ENCODE peak calls at places on chromosomes 6 and 20, in seven cellular contexts. One of them, this sample, is unnamed. For H3K4me1, the result is how much of the 10 kb centered on the place peaks cover.

GRCh38 chr20:35828434-35828833 is 56.6 kb downstream of the PHF20 start:
- DNase-seq in transverse colon: peak
- DNase-seq in breast epithelium: no peak
- DNase-seq in gastrocnemius medialis: peak
- DNase-seq in ovary: no peak
- DNase-seq in stomach: peak
- DNase-seq in tibial nerve: no peak
- DNase-seq in this sample: no peak

GRCh38 chr6:85756982-85757381 is 114.3 kb upstream of the SYNCRIP start:
- DNase-seq in tibial nerve: no peak
- DNase-seq in stomach: no peak
- DNase-seq in ovary: no peak
- DNase-seq in gastrocnemius medialis: no peak
- DNase-seq in transverse colon: no peak
- DNase-seq in breast epithelium: no peak
- DNase-seq in this sample: no peak

GRCh38 chr20:43322851-43323250 is 133.1 kb upstream of the PTPRT start:
- DNase-seq in transverse colon: no peak
- DNase-seq in breast epithelium: no peak
- DNase-seq in gastrocnemius medialis: no peak
- DNase-seq in ovary: no peak
- DNase-seq in tibial nerve: no peak
- DNase-seq in stomach: no peak
- DNase-seq in this sample: no peak

GRCh38 chr6:7142228-7142801 is 34.6 kb downstream of the RREB1 start:
- DNase-seq in gastrocnemius medialis: no peak
- DNase-seq in stomach: no peak
- DNase-seq in tibial nerve: no peak
- DNase-seq in breast epithelium: no peak
- DNase-seq in transverse colon: no peak
- DNase-seq in ovary: peak
- DNase-seq in this sample: no peak

GRCh38 chr20:51575486-51575885 is 33.0 kb upstream of the NFATC2 start:
- DNase-seq in breast epithelium: no peak
- DNase-seq in ovary: no peak
- DNase-seq in gastrocnemius medialis: no peak
- DNase-seq in stomach: no peak
- DNase-seq in tibial nerve: no peak
- DNase-seq in transverse colon: no peak
- DNase-seq in this sample: no peak

GRCh38 chr6:159044899-159045727 is at the start of gene TAGAP:
- DNase-seq in tibial nerve: peak
- DNase-seq in stomach: peak
- DNase-seq in ovary: no peak
- DNase-seq in gastrocnemius medialis: peak
- DNase-seq in transverse colon: peak
- DNase-seq in breast epithelium: no peak
- DNase-seq in this sample: no peak

GRCh38 chr6:88165087-88165876 is 865 bp downstream of the CNR1 start:
- DNase-seq in transverse colon: no peak
- DNase-seq in ovary: no peak
- DNase-seq in gastrocnemius medialis: no peak
- DNase-seq in stomach: no peak
- DNase-seq in breast epithelium: no peak
- DNase-seq in tibial nerve: no peak
- DNase-seq in this sample: no peak

GRCh38 chr6:164097557-164098398 is 683.3 kb downstream of the QKI start:
- DNase-seq in tibial nerve: no peak
- DNase-seq in ovary: no peak
- DNase-seq in breast epithelium: no peak
- DNase-seq in transverse colon: no peak
- DNase-seq in stomach: no peak
- DNase-seq in gastrocnemius medialis: no peak
- DNase-seq in this sample: no peak

GRCh38 chr6:38163186-38164130 is 343.9 kb downstream of the ZFAND3 start:
- DNase-seq in ovary: no peak
- DNase-seq in breast epithelium: no peak
- DNase-seq in transverse colon: no peak
- DNase-seq in stomach: no peak
- DNase-seq in gastrocnemius medialis: no peak
- DNase-seq in tibial nerve: no peak
- DNase-seq in this sample: no peak

GRCh38 chr20:51529758-51530157 is 12.8 kb downstream of the NFATC2 start:
- DNase-seq in tibial nerve: no peak
- DNase-seq in ovary: no peak
- DNase-seq in transverse colon: peak
- DNase-seq in stomach: peak
- DNase-seq in breast epithelium: no peak
- DNase-seq in gastrocnemius medialis: no peak
- DNase-seq in this sample: no peak

GRCh38 chr20:37921341-37921929 is 18.5 kb downstream of the VSTM2L start:
- DNase-seq in ovary: no peak
- DNase-seq in stomach: no peak
- DNase-seq in gastrocnemius medialis: no peak
- DNase-seq in breast epithelium: no peak
- DNase-seq in tibial nerve: no peak
- DNase-seq in transverse colon: no peak
- DNase-seq in this sample: no peak

GRCh38 chr6:151675746-151676459 is 131.6 kb upstream of the ESR1 start:
- DNase-seq in tibial nerve: no peak
- DNase-seq in gastrocnemius medialis: no peak
- DNase-seq in transverse colon: peak
- DNase-seq in ovary: no peak
- DNase-seq in stomach: peak
- DNase-seq in breast epithelium: peak
- DNase-seq in this sample: no peak

GRCh38 chr6:159101656-159102055 is 56.9 kb upstream of the TAGAP start:
- DNase-seq in ovary: no peak
- DNase-seq in transverse colon: no peak
- DNase-seq in breast epithelium: no peak
- DNase-seq in tibial nerve: no peak
- DNase-seq in stomach: no peak
- DNase-seq in gastrocnemius medialis: no peak
- DNase-seq in this sample: no peak

GRCh38 chr6:33453361-33454008 is 891 bp upstream of the ZBTB9 start:
- DNase-seq in stomach: no peak
- DNase-seq in breast epithelium: no peak
- DNase-seq in tibial nerve: no peak
- DNase-seq in ovary: no peak
- DNase-seq in gastrocnemius medialis: no peak
- DNase-seq in transverse colon: no peak
- DNase-seq in this sample: no peak

GRCh38 chr20:13298692-13299373 is 77.8 kb downstream of the ISM1 start:
- DNase-seq in transverse colon: no peak
- DNase-seq in ovary: no peak
- DNase-seq in gastrocnemius medialis: no peak
- DNase-seq in tibial nerve: no peak
- DNase-seq in breast epithelium: no peak
- DNase-seq in stomach: no peak
- DNase-seq in this sample: no peak

GRCh38 chr6:37988696-37989095 is 169.2 kb downstream of the ZFAND3 start:
- DNase-seq in transverse colon: no peak
- DNase-seq in gastrocnemius medialis: no peak
- DNase-seq in ovary: no peak
- DNase-seq in tibial nerve: no peak
- DNase-seq in stomach: no peak
- DNase-seq in breast epithelium: no peak
- DNase-seq in this sample: no peak

GRCh38 chr6:96795481-96795880 is 41.8 kb downstream of the GPR63 start:
- DNase-seq in gastrocnemius medialis: no peak
- DNase-seq in tibial nerve: no peak
- DNase-seq in stomach: no peak
- DNase-seq in ovary: no peak
- DNase-seq in breast epithelium: no peak
- DNase-seq in transverse colon: no peak
- DNase-seq in this sample: no peak

GRCh38 chr6:157714153-157714490 is 108.9 kb upstream of the SNX9 start:
- DNase-seq in transverse colon: no peak
- DNase-seq in gastrocnemius medialis: no peak
- DNase-seq in tibial nerve: no peak
- DNase-seq in ovary: no peak
- DNase-seq in stomach: no peak
- DNase-seq in breast epithelium: no peak
- DNase-seq in this sample: no peak

GRCh38 chr20:58196402-58197184 is 31.9 kb downstream of the ANKRD60 start:
- DNase-seq in gastrocnemius medialis: no peak
- DNase-seq in transverse colon: no peak
- DNase-seq in ovary: no peak
- DNase-seq in tibial nerve: no peak
- DNase-seq in stomach: no peak
- DNase-seq in breast epithelium: no peak
- DNase-seq in this sample: no peak

GRCh38 chr20:35451295-35451694 is 4.1 kb upstream of the CEP250 start:
- DNase-seq in tibial nerve: no peak
- DNase-seq in gastrocnemius medialis: no peak
- DNase-seq in breast epithelium: no peak
- DNase-seq in ovary: no peak
- DNase-seq in transverse colon: no peak
- DNase-seq in stomach: no peak
- DNase-seq in this sample: no peak

GRCh38 chr6:108760158-108761050 is 87.8 kb upstream of the ARMC2 start:
- DNase-seq in stomach: no peak
- DNase-seq in breast epithelium: no peak
- DNase-seq in transverse colon: no peak
- DNase-seq in tibial nerve: no peak
- DNase-seq in gastrocnemius medialis: no peak
- DNase-seq in ovary: no peak
- DNase-seq in this sample: no peak

GRCh38 chr6:145295746-145296145 is 439.6 kb downstream of the EPM2A start:
- DNase-seq in breast epithelium: no peak
- DNase-seq in tibial nerve: no peak
- DNase-seq in transverse colon: no peak
- DNase-seq in stomach: no peak
- DNase-seq in ovary: no peak
- DNase-seq in gastrocnemius medialis: no peak
- DNase-seq in this sample: no peak
- TF ChIP-seq POLR2A in breast epithelium: no peak
- TF ChIP-seq POLR2A in tibial nerve: no peak
- TF ChIP-seq POLR2A in transverse colon: no peak
- TF ChIP-seq POLR2A in stomach: no peak
- TF ChIP-seq POLR2A in ovary: no peak
- TF ChIP-seq POLR2A in gastrocnemius medialis: no peak
- TF ChIP-seq POLR2A in this sample: no peak

GRCh38 chr6:129646140-129646569 is 63.8 kb downstream of the ARHGAP18 start:
- DNase-seq in transverse colon: no peak
- DNase-seq in stomach: no peak
- DNase-seq in breast epithelium: no peak
- DNase-seq in tibial nerve: no peak
- DNase-seq in gastrocnemius medialis: no peak
- DNase-seq in ovary: no peak
- DNase-seq in this sample: no peak

GRCh38 chr6:129642322-129642721 is 67.7 kb downstream of the ARHGAP18 start:
- DNase-seq in ovary: no peak
- DNase-seq in stomach: no peak
- DNase-seq in breast epithelium: no peak
- DNase-seq in transverse colon: no peak
- DNase-seq in tibial nerve: no peak
- DNase-seq in gastrocnemius medialis: no peak
- DNase-seq in this sample: no peak

GRCh38 chr6:129645371-129646139 is 64.4 kb downstream of the ARHGAP18 start:
- DNase-seq in gastrocnemius medialis: no peak
- DNase-seq in ovary: no peak
- DNase-seq in stomach: no peak
- DNase-seq in transverse colon: no peak
- DNase-seq in tibial nerve: no peak
- DNase-seq in breast epithelium: no peak
- DNase-seq in this sample: no peak

GRCh38 chr6:129644567-129645015 is 65.4 kb downstream of the ARHGAP18 start:
- DNase-seq in transverse colon: no peak
- DNase-seq in gastrocnemius medialis: no peak
- DNase-seq in stomach: no peak
- DNase-seq in tibial nerve: no peak
- DNase-seq in ovary: no peak
- DNase-seq in breast epithelium: no peak
- DNase-seq in this sample: no peak

GRCh38 chr6:129643968-129644367 is 66.0 kb downstream of the ARHGAP18 start:
- DNase-seq in gastrocnemius medialis: no peak
- DNase-seq in transverse colon: no peak
- DNase-seq in stomach: no peak
- DNase-seq in ovary: no peak
- DNase-seq in breast epithelium: no peak
- DNase-seq in tibial nerve: no peak
- DNase-seq in this sample: no peak
- H3K4me1 ChIP-seq in gastrocnemius medialis: under half
- H3K4me1 ChIP-seq in transverse colon: under half
- H3K4me1 ChIP-seq in stomach: under half
- H3K4me1 ChIP-seq in ovary: under half
- H3K4me1 ChIP-seq in breast epithelium: under half
- H3K4me1 ChIP-seq in tibial nerve: under half
- H3K4me1 ChIP-seq in this sample: under half

GRCh38 chr6:10485406-10485805 is 35.7 kb upstream of the GCNT2 start:
- DNase-seq in tibial nerve: no peak
- DNase-seq in ovary: no peak
- DNase-seq in transverse colon: no peak
- DNase-seq in stomach: no peak
- DNase-seq in breast epithelium: no peak
- DNase-seq in gastrocnemius medialis: no peak
- DNase-seq in this sample: no peak

GRCh38 chr6:10481101-10481500 is 40.0 kb upstream of the GCNT2 start:
- DNase-seq in breast epithelium: no peak
- DNase-seq in transverse colon: no peak
- DNase-seq in gastrocnemius medialis: no peak
- DNase-seq in tibial nerve: no peak
- DNase-seq in stomach: no peak
- DNase-seq in ovary: no peak
- DNase-seq in this sample: no peak

GRCh38 chr6:10482636-10483257 is 38.4 kb upstream of the GCNT2 start:
- DNase-seq in breast epithelium: no peak
- DNase-seq in transverse colon: no peak
- DNase-seq in stomach: no peak
- DNase-seq in gastrocnemius medialis: no peak
- DNase-seq in tibial nerve: no peak
- DNase-seq in ovary: no peak
- DNase-seq in this sample: no peak

GRCh38 chr6:10487668-10488327 is 33.4 kb upstream of the GCNT2 start:
- DNase-seq in ovary: no peak
- DNase-seq in breast epithelium: no peak
- DNase-seq in stomach: no peak
- DNase-seq in tibial nerve: no peak
- DNase-seq in gastrocnemius medialis: no peak
- DNase-seq in transverse colon: no peak
- DNase-seq in this sample: no peak

GRCh38 chr6:10486215-10486614 is 34.9 kb upstream of the GCNT2 start:
- DNase-seq in breast epithelium: no peak
- DNase-seq in transverse colon: no peak
- DNase-seq in stomach: no peak
- DNase-seq in ovary: no peak
- DNase-seq in gastrocnemius medialis: no peak
- DNase-seq in tibial nerve: no peak
- DNase-seq in this sample: no peak
- TF ChIP-seq POLR2A in breast epithelium: no peak
- TF ChIP-seq POLR2A in transverse colon: no peak
- TF ChIP-seq POLR2A in stomach: no peak
- TF ChIP-seq POLR2A in ovary: no peak
- TF ChIP-seq POLR2A in gastrocnemius medialis: no peak
- TF ChIP-seq POLR2A in tibial nerve: no peak
- TF ChIP-seq POLR2A in this sample: no peak

DNA sequence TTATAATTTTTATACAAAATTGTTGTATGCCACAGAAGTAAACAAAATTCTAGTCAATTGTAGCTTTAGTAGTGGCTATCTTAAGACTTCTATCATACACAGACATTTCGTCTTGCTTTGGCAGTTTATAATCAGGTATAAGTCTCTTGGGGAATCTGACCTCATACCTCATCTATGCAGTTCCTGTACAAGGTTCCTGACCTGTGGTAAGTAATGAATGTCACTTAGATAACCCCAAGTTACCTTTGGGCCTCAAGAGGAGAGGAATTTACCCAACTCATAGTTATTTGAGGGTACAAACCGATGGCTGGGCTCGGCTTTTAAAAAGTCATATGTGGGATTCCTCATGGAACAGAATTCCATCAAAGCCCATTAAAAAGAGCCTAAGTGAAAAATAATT is 58.8 kb upstream of the UNC93A start:
- DNase-seq in ovary: no peak
- DNase-seq in transverse colon: no peak
- DNase-seq in breast epithelium: no peak
- DNase-seq in gastrocnemius medialis: no peak
- DNase-seq in stomach: no peak
- DNase-seq in tibial nerve: no peak
- DNase-seq in this sample: no peak
- H3K4me1 ChIP-seq in ovary: under half
- H3K4me1 ChIP-seq in transverse colon: under half
- H3K4me1 ChIP-seq in breast epithelium: under half
- H3K4me1 ChIP-seq in gastrocnemius medialis: under half
- H3K4me1 ChIP-seq in stomach: under half
- H3K4me1 ChIP-seq in tibial nerve: under half
- H3K4me1 ChIP-seq in this sample: under half